ENCODE peak calls at places on chromosomes 7 and 10, in ten cellular contexts. One of them, this sample, is unnamed.

GRCh38 chr7:143331179-143331825 is 15.4 kb downstream of the CLCN1 start:
- DNase-seq in KBM-7: peak; percentile 25
- DNase-seq in HAP-1: no peak
- DNase-seq in skeletal muscle cell: peak; percentile 95
- DNase-seq in glutamatergic neuron: no peak
- DNase-seq in KG1: no peak
- DNase-seq in hypothalamus: no peak
- DNase-seq in GM06990: no peak
- DNase-seq in M059J: peak; percentile 88
- DNase-seq in GM04503: peak; percentile 80
- DNase-seq in this sample: no peak

GRCh38 chr7:139629392-139630082 is 106.1 kb downstream of the CLEC2L start:
- DNase-seq in KBM-7: no peak
- DNase-seq in HAP-1: no peak
- DNase-seq in skeletal muscle cell: no peak
- DNase-seq in glutamatergic neuron: no peak
- DNase-seq in KG1: no peak
- DNase-seq in hypothalamus: no peak
- DNase-seq in GM06990: no peak
- DNase-seq in M059J: no peak
- DNase-seq in GM04503: no peak
- DNase-seq in this sample: no peak

GRCh38 chr7:18520450-18521235 is 25.1 kb downstream of the HDAC9 start:
- DNase-seq in KBM-7: no peak
- DNase-seq in HAP-1: no peak
- DNase-seq in skeletal muscle cell: peak; percentile 51
- DNase-seq in glutamatergic neuron: no peak
- DNase-seq in KG1: no peak
- DNase-seq in hypothalamus: no peak
- DNase-seq in GM06990: peak; percentile 67
- DNase-seq in M059J: peak; percentile 82
- DNase-seq in GM04503: peak; percentile 69
- DNase-seq in this sample: peak; percentile 7

GRCh38 chr7:105210721-105211205 is 178.0 kb downstream of the SRPK2 start:
- DNase-seq in KBM-7: no peak
- DNase-seq in HAP-1: no peak
- DNase-seq in skeletal muscle cell: no peak
- DNase-seq in glutamatergic neuron: no peak
- DNase-seq in KG1: no peak
- DNase-seq in hypothalamus: no peak
- DNase-seq in GM06990: peak; percentile 45
- DNase-seq in M059J: no peak
- DNase-seq in GM04503: no peak
- DNase-seq in this sample: peak; percentile 39

GRCh38 chr10:70902659-70903261 is 14.4 kb upstream of the PCBD1 start:
- DNase-seq in KBM-7: no peak
- DNase-seq in HAP-1: no peak
- DNase-seq in skeletal muscle cell: no peak
- DNase-seq in glutamatergic neuron: no peak
- DNase-seq in KG1: no peak
- DNase-seq in hypothalamus: no peak
- DNase-seq in GM06990: no peak
- DNase-seq in M059J: no peak
- DNase-seq in GM04503: no peak
- DNase-seq in this sample: peak; percentile 12

GRCh38 chr10:10320981-10321380 is 696.7 kb upstream of the CELF2 start:
- DNase-seq in KBM-7: no peak
- DNase-seq in HAP-1: no peak
- DNase-seq in skeletal muscle cell: peak; percentile 19
- DNase-seq in glutamatergic neuron: no peak
- DNase-seq in KG1: no peak
- DNase-seq in hypothalamus: no peak
- DNase-seq in GM06990: no peak
- DNase-seq in M059J: no peak
- DNase-seq in GM04503: no peak
- DNase-seq in this sample: no peak

GRCh38 chr10:45144666-45145065 is 143.9 kb downstream of the ZNF22 start:
- DNase-seq in KBM-7: no peak
- DNase-seq in HAP-1: no peak
- DNase-seq in skeletal muscle cell: no peak
- DNase-seq in glutamatergic neuron: no peak
- DNase-seq in KG1: no peak
- DNase-seq in hypothalamus: no peak
- DNase-seq in GM06990: no peak
- DNase-seq in M059J: no peak
- DNase-seq in GM04503: no peak
- DNase-seq in this sample: peak; percentile 26

GRCh38 chr10:76868088-76868949 is 769.3 kb downstream of the KCNMA1 start:
- DNase-seq in KBM-7: no peak
- DNase-seq in HAP-1: no peak
- DNase-seq in skeletal muscle cell: peak; percentile 8
- DNase-seq in glutamatergic neuron: no peak
- DNase-seq in KG1: no peak
- DNase-seq in hypothalamus: no peak
- DNase-seq in GM06990: no peak
- DNase-seq in M059J: no peak
- DNase-seq in GM04503: peak; percentile 51
- DNase-seq in this sample: no peak

GRCh38 chr10:71666607-71667373 is 52.8 kb downstream of the C10orf105 start:
- DNase-seq in KBM-7: peak; percentile 40
- DNase-seq in HAP-1: no peak
- DNase-seq in skeletal muscle cell: no peak
- DNase-seq in glutamatergic neuron: peak; percentile 35
- DNase-seq in KG1: no peak
- DNase-seq in hypothalamus: no peak
- DNase-seq in GM06990: peak; percentile 47
- DNase-seq in M059J: no peak
- DNase-seq in GM04503: no peak
- DNase-seq in this sample: no peak

GRCh38 chr7:115816318-115816974 is 214.1 kb downstream of the TFEC start:
- DNase-seq in KBM-7: no peak
- DNase-seq in HAP-1: peak; percentile 10
- DNase-seq in skeletal muscle cell: no peak
- DNase-seq in glutamatergic neuron: no peak
- DNase-seq in KG1: no peak
- DNase-seq in hypothalamus: no peak
- DNase-seq in GM06990: no peak
- DNase-seq in M059J: no peak
- DNase-seq in GM04503: no peak
- DNase-seq in this sample: no peak

GRCh38 chr10:50653142-50653541 is 29.4 kb upstream of the SGMS1 start:
- DNase-seq in KBM-7: peak; percentile 43
- DNase-seq in HAP-1: no peak
- DNase-seq in skeletal muscle cell: no peak
- DNase-seq in glutamatergic neuron: no peak
- DNase-seq in KG1: peak; percentile 4
- DNase-seq in hypothalamus: no peak
- DNase-seq in GM06990: no peak
- DNase-seq in M059J: peak; percentile 27
- DNase-seq in GM04503: no peak
- DNase-seq in this sample: peak; percentile 63

GRCh38 chr7:16318989-16319915 is 102.1 kb downstream of the CRPPA start:
- DNase-seq in KBM-7: no peak
- DNase-seq in HAP-1: no peak
- DNase-seq in skeletal muscle cell: no peak
- DNase-seq in glutamatergic neuron: no peak
- DNase-seq in KG1: no peak
- DNase-seq in hypothalamus: no peak
- DNase-seq in GM06990: no peak
- DNase-seq in M059J: peak; percentile 73
- DNase-seq in GM04503: no peak
- DNase-seq in this sample: peak; percentile 11

GRCh38 chr10:30420266-30420665 is 13.7 kb upstream of the MAP3K8 start:
- DNase-seq in KBM-7: no peak
- DNase-seq in HAP-1: no peak
- DNase-seq in skeletal muscle cell: no peak
- DNase-seq in glutamatergic neuron: no peak
- DNase-seq in KG1: no peak
- DNase-seq in hypothalamus: no peak
- DNase-seq in GM06990: peak; percentile 60
- DNase-seq in M059J: no peak
- DNase-seq in GM04503: no peak
- DNase-seq in this sample: no peak

GRCh38 chr10:9091515-9092093 is 1037.1 kb downstream of the GATA3 start:
- DNase-seq in KBM-7: no peak
- DNase-seq in HAP-1: no peak
- DNase-seq in skeletal muscle cell: no peak
- DNase-seq in glutamatergic neuron: no peak
- DNase-seq in KG1: no peak
- DNase-seq in hypothalamus: no peak
- DNase-seq in GM06990: no peak
- DNase-seq in M059J: no peak
- DNase-seq in GM04503: no peak
- DNase-seq in this sample: no peak

GRCh38 chr7:121259826-121260225 is 69.0 kb upstream of the WNT16 start:
- DNase-seq in KBM-7: no peak
- DNase-seq in HAP-1: no peak
- DNase-seq in skeletal muscle cell: no peak
- DNase-seq in glutamatergic neuron: no peak
- DNase-seq in KG1: no peak
- DNase-seq in hypothalamus: no peak
- DNase-seq in GM06990: no peak
- DNase-seq in M059J: no peak
- DNase-seq in GM04503: no peak
- DNase-seq in this sample: no peak

GRCh38 chr10:91883549-91884542 is 25.4 kb downstream of the FGFBP3 start:
- DNase-seq in KBM-7: no peak
- DNase-seq in HAP-1: peak; percentile 47
- DNase-seq in skeletal muscle cell: peak; percentile 40
- DNase-seq in glutamatergic neuron: peak; percentile 41
- DNase-seq in KG1: no peak
- DNase-seq in hypothalamus: no peak
- DNase-seq in GM06990: no peak
- DNase-seq in M059J: peak; percentile 12
- DNase-seq in GM04503: no peak
- DNase-seq in this sample: no peak

GRCh38 chr7:26532490-26532889 is 240.8 kb downstream of the SNX10 start:
- DNase-seq in KBM-7: no peak
- DNase-seq in HAP-1: no peak
- DNase-seq in skeletal muscle cell: no peak
- DNase-seq in glutamatergic neuron: no peak
- DNase-seq in KG1: no peak
- DNase-seq in hypothalamus: no peak
- DNase-seq in GM06990: no peak
- DNase-seq in M059J: no peak
- DNase-seq in GM04503: no peak
- DNase-seq in this sample: no peak

GRCh38 chr7:8566016-8566415 is 132.6 kb downstream of the NXPH1 start:
- DNase-seq in KBM-7: no peak
- DNase-seq in HAP-1: no peak
- DNase-seq in skeletal muscle cell: no peak
- DNase-seq in glutamatergic neuron: no peak
- DNase-seq in KG1: no peak
- DNase-seq in hypothalamus: no peak
- DNase-seq in GM06990: no peak
- DNase-seq in M059J: no peak
- DNase-seq in GM04503: no peak
- DNase-seq in this sample: no peak

GRCh38 chr7:96685353-96685752 is 24.3 kb downstream of the SEM1 start:
- DNase-seq in KBM-7: no peak
- DNase-seq in HAP-1: no peak
- DNase-seq in skeletal muscle cell: no peak
- DNase-seq in glutamatergic neuron: no peak
- DNase-seq in KG1: no peak
- DNase-seq in hypothalamus: no peak
- DNase-seq in GM06990: no peak
- DNase-seq in M059J: no peak
- DNase-seq in GM04503: no peak
- DNase-seq in this sample: no peak

GRCh38 chr10:31152421-31153133 is 120.9 kb upstream of the ZNF438 start:
- DNase-seq in KBM-7: no peak
- DNase-seq in HAP-1: no peak
- DNase-seq in skeletal muscle cell: no peak
- DNase-seq in glutamatergic neuron: no peak
- DNase-seq in KG1: no peak
- DNase-seq in hypothalamus: no peak
- DNase-seq in GM06990: no peak
- DNase-seq in M059J: no peak
- DNase-seq in GM04503: no peak
- DNase-seq in this sample: peak; percentile 17

GRCh38 chr7:29457141-29457561 is 106.5 kb upstream of the PRR15 start:
- DNase-seq in KBM-7: no peak
- DNase-seq in HAP-1: peak; percentile 39
- DNase-seq in skeletal muscle cell: no peak
- DNase-seq in glutamatergic neuron: peak; percentile 53
- DNase-seq in KG1: no peak
- DNase-seq in hypothalamus: no peak
- DNase-seq in GM06990: no peak
- DNase-seq in M059J: peak; percentile 74
- DNase-seq in GM04503: peak; percentile 1
- DNase-seq in this sample: no peak

GRCh38 chr7:64875258-64875657 is 27.8 kb upstream of the ZNF273 start:
- DNase-seq in KBM-7: no peak
- DNase-seq in HAP-1: no peak
- DNase-seq in skeletal muscle cell: no peak
- DNase-seq in glutamatergic neuron: no peak
- DNase-seq in KG1: no peak
- DNase-seq in hypothalamus: no peak
- DNase-seq in GM06990: no peak
- DNase-seq in M059J: no peak
- DNase-seq in GM04503: no peak
- DNase-seq in this sample: no peak

GRCh38 chr7:26993816-26994810 is 101.7 kb downstream of the HOXA1 start:
- DNase-seq in KBM-7: no peak
- DNase-seq in HAP-1: no peak
- DNase-seq in skeletal muscle cell: peak; percentile 30
- DNase-seq in glutamatergic neuron: no peak
- DNase-seq in KG1: no peak
- DNase-seq in hypothalamus: no peak
- DNase-seq in GM06990: no peak
- DNase-seq in M059J: peak; percentile 22
- DNase-seq in GM04503: peak; percentile 1
- DNase-seq in this sample: no peak

GRCh38 chr10:93680414-93681047 is 21.9 kb downstream of the FRA10AC1 start:
- DNase-seq in KBM-7: peak; percentile 61
- DNase-seq in HAP-1: peak; percentile 11
- DNase-seq in skeletal muscle cell: no peak
- DNase-seq in glutamatergic neuron: no peak
- DNase-seq in KG1: peak; percentile 19
- DNase-seq in hypothalamus: no peak
- DNase-seq in GM06990: no peak
- DNase-seq in M059J: peak; percentile 50
- DNase-seq in GM04503: no peak
- DNase-seq in this sample: peak; percentile 76

GRCh38 chr10:121596668-121597503 is 1.4 kb downstream of the FGFR2 start:
- DNase-seq in KBM-7: no peak
- DNase-seq in HAP-1: peak; percentile 84
- DNase-seq in skeletal muscle cell: no peak
- DNase-seq in glutamatergic neuron: peak; percentile 58
- DNase-seq in KG1: no peak
- DNase-seq in hypothalamus: peak; percentile 36
- DNase-seq in GM06990: no peak
- DNase-seq in M059J: peak; percentile 38
- DNase-seq in GM04503: no peak
- DNase-seq in this sample: no peak

GRCh38 chr10:31929986-31930675 is 1.5 kb upstream of the ARHGAP12 start:
- DNase-seq in KBM-7: peak; percentile 74
- DNase-seq in HAP-1: no peak
- DNase-seq in skeletal muscle cell: no peak
- DNase-seq in glutamatergic neuron: no peak
- DNase-seq in KG1: no peak
- DNase-seq in hypothalamus: no peak
- DNase-seq in GM06990: peak; percentile 24
- DNase-seq in M059J: peak; percentile 31
- DNase-seq in GM04503: no peak
- DNase-seq in this sample: peak; percentile 81

GRCh38 chr7:5827755-5828154 is 46.3 kb upstream of the RNF216 start:
- DNase-seq in KBM-7: peak; percentile 42
- DNase-seq in HAP-1: peak; percentile 61
- DNase-seq in skeletal muscle cell: no peak
- DNase-seq in glutamatergic neuron: peak; percentile 25
- DNase-seq in KG1: no peak
- DNase-seq in hypothalamus: no peak
- DNase-seq in GM06990: no peak
- DNase-seq in M059J: peak; percentile 24
- DNase-seq in GM04503: no peak
- DNase-seq in this sample: peak; percentile 48

GRCh38 chr7:44564606-44565005 is 9.1 kb downstream of the DDX56 start:
- DNase-seq in KBM-7: no peak
- DNase-seq in HAP-1: no peak
- DNase-seq in skeletal muscle cell: no peak
- DNase-seq in glutamatergic neuron: no peak
- DNase-seq in KG1: no peak
- DNase-seq in hypothalamus: no peak
- DNase-seq in GM06990: no peak
- DNase-seq in M059J: no peak
- DNase-seq in GM04503: no peak
- DNase-seq in this sample: no peak